ENCODE peak calls at places on chromosomes 13 and 19, in five cellular contexts. F is mammary epithelial cell, I is endothelial cell of umbilical vein, K is uterus, S is heart right ventricle. E is an unnamed sample.

GRCh38 chr13:77515785-77516184 is 19.7 kb upstream of the SCEL start:
- DNase-seq in F (no peak), I (no peak), K (no peak), S (no peak), E (no peak)

GRCh38 chr19:34504273-34504808 is 22.8 kb downstream of the WTIP start:
- DNase-seq in F (no peak), I (no peak), K (no peak), S (no peak), E (no peak)

GRCh38 chr19:43546581-43546980 is 13.6 kb downstream of the ZNF575 start:
- DNase-seq in F (no peak), I (no peak), K (no peak), S (no peak), E (no peak)

GRCh38 chr13:58032676-58033440 is 401.3 kb downstream of the PCDH17 start:
- DNase-seq in F (no peak), I (no peak), K (no peak), S (no peak), E (no peak)

GRCh38 chr19:10936661-10937084 is 8.1 kb downstream of the TIMM29 start:
- DNase-seq in F (peak; percentile 64), I (peak; percentile 86), K (no peak), S (no peak), E (peak; percentile 71)

GRCh38 chr19:1237754-1238372 is at the start of gene CBARP:
- DNase-seq in F (no peak), I (no peak), K (peak; percentile 58), S (no peak), E (no peak)

GRCh38 chr19:44800461-44800860 is 8.4 kb upstream of the BCAM start:
- DNase-seq in F (peak; percentile 63), I (peak; percentile 68), K (peak; percentile 86), S (peak; percentile 90), E (peak; percentile 33)

GRCh38 chr19:8826371-8826770 is 5.7 kb downstream of the ZNF558 start:
- DNase-seq in F (no peak), I (no peak), K (no peak), S (no peak), E (no peak)

GRCh38 chr13:23510979-23511735 is 59.1 kb upstream of the TNFRSF19 start:
- DNase-seq in F (peak; percentile 46), I (peak; percentile 18), K (no peak), S (no peak), E (no peak)

GRCh38 chr19:4052114-4052992 is 14.3 kb downstream of the ZBTB7A start:
- DNase-seq in F (peak; percentile 91), I (no peak), K (peak; percentile 47), S (peak; percentile 56), E (no peak)

GRCh38 chr13:77544365-77544764 is 8.9 kb downstream of the SCEL start:
- DNase-seq in F (no peak), I (peak; percentile 71), K (peak; percentile 51), S (peak; percentile 57), E (no peak)

GRCh38 chr13:105363747-105364177 is 1171.7 kb downstream of the EFNB2 start:
- DNase-seq in F (no peak), I (peak; percentile 37), K (no peak), S (no peak), E (no peak)

GRCh38 chr13:24217601-24218281 is 57.2 kb downstream of the SPATA13 start:
- DNase-seq in F (no peak), I (no peak), K (no peak), S (no peak), E (no peak)

GRCh38 chr13:106083620-106084350 is 451.7 kb downstream of the EFNB2 start:
- DNase-seq in F (peak; percentile 71), I (peak; percentile 86), K (no peak), S (no peak), E (no peak)

GRCh38 chr13:46035066-46035465 is 17.5 kb downstream of the ZC3H13 start:
- DNase-seq in F (no peak), I (no peak), K (no peak), S (no peak), E (no peak)

GRCh38 chr19:11944656-11945055 is 19.7 kb downstream of the ZNF700 start:
- DNase-seq in F (no peak), I (no peak), K (no peak), S (no peak), E (no peak)

GRCh38 chr13:19794552-19795143 is 11.9 kb upstream of the PSPC1 start:
- DNase-seq in F (peak; percentile 70), I (no peak), K (no peak), S (no peak), E (no peak)

GRCh38 chr19:42313096-42313839 is at the start of gene TMEM145:
- DNase-seq in F (peak; percentile 24), I (peak; percentile 19), K (no peak), S (no peak), E (no peak)

GRCh38 chr19:31541396-31541795 is 192.2 kb upstream of the TSHZ3 start:
- DNase-seq in F (no peak), I (no peak), K (no peak), S (no peak), E (no peak)

GRCh38 chr13:73598021-73598712 is 536.0 kb downstream of the KLF12 start:
- DNase-seq in F (peak; percentile 91), I (no peak), K (no peak), S (no peak), E (peak; percentile 32)

GRCh38 chr19:53991224-53992113 is at the start of gene CACNG6:
- DNase-seq in F (no peak), I (peak; percentile 56), K (no peak), S (no peak), E (no peak)

GRCh38 chr13:31556376-31556775 is 182.9 kb upstream of the RXFP2 start:
- DNase-seq in F (no peak), I (no peak), K (no peak), S (no peak), E (no peak)

GRCh38 chr13:113747291-113747833 is 11.7 kb upstream of the TMEM255B start:
- DNase-seq in F (no peak), I (no peak), K (no peak), S (no peak), E (no peak)

GRCh38 chr13:95298971-95299627 is 2.2 kb downstream of the ABCC4 start:
- DNase-seq in F (peak; percentile 74), I (no peak), K (no peak), S (no peak), E (peak; percentile 71)

GRCh38 chr13:98752111-98752941 is at the start of gene SLC15A1:
- DNase-seq in F (no peak), I (peak; percentile 4), K (no peak), S (no peak), E (no peak)

GRCh38 chr13:27964741-27965323 is 4.3 kb downstream of the CDX2 start:
- DNase-seq in F (no peak), I (no peak), K (no peak), S (no peak), E (no peak)
- H3K27me3 ChIP-seq in F (peaks cover 59% of the 10 kb centered on the region), I (peaks cover 98% of the 10 kb centered on the region), K (peaks cover 9% of the 10 kb centered on the region), S (peaks cover 98% of the 10 kb centered on the region), E (peaks cover 93% of the 10 kb centered on the region)

GRCh38 chr19:36837525-36837901 is 674 bp downstream of the ZNF790 start:
- DNase-seq in F (peak; percentile 1), I (no peak), K (no peak), S (no peak), E (no peak)

GRCh38 chr19:36833430-36833829 is 4.8 kb downstream of the ZNF790 start:
- DNase-seq in F (no peak), I (no peak), K (no peak), S (no peak), E (no peak)

GRCh38 chr19:36838784-36839324 is 667 bp upstream of the ZNF790 start:
- DNase-seq in F (no peak), I (no peak), K (no peak), S (no peak), E (no peak)

DNA sequence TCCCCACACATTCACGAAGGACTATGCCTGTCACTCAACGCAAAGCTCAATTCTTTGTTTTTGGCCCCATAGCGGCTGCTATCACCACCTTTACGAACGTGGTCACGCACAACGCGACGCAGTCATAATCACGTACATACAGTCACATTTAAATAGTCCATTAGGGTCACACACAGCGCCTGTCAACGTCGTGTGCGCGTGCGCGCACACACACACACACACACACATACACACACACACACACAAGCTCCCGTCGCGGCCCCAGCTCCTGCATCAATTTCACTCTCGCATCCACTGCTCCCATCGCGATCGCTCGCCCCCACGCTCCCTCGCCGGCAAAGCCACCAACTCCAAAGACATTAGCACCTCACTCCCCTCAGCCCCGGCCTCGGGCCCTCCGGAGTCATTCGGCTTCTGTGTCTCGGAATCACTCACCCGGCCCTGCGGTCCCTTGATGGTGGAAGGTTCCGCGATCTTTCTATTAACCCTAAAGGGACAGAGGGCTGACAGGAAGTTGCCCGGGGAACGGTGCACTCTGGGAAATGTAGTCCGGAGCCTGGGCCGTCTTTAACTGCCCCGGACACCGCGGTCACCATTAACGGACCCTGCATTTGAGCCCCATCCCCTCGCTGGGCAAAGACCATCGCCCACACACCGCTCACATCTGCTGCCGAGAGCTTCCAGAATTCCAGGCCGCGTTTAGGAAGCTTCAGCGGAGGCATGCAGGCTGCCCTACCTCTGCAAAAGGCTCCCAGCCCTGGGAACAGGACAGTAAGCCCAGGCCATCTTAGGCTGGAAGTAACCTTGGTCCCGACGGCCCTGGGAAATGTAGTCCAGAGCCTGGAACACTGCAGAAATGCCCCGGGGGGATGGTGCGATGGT is at the start of gene ZNF790:
- DNase-seq in F (peak; percentile 88), I (peak; percentile 91), K (peak; percentile 86), S (peak; percentile 85), E (peak; percentile 70)
- H3K9me3 ChIP-seq in F (peaks cover 13% of the 10 kb centered on the region), I (no peaks in the 10 kb centered on the region), K (no peaks in the 10 kb centered on the region), S (peaks cover 2% of the 10 kb centered on the region), E (peaks cover 26% of the 10 kb centered on the region)

GRCh38 chr19:2478324-2478755 is 2.4 kb downstream of the GADD45B start:
- DNase-seq in F (peak; percentile 75), I (peak; percentile 60), K (peak; percentile 66), S (peak; percentile 53), E (no peak)

GRCh38 chr19:2481466-2481865 is 5.5 kb downstream of the GADD45B start:
- DNase-seq in F (no peak), I (no peak), K (no peak), S (no peak), E (no peak)

GRCh38 chr19:2477732-2478191 is 1.8 kb downstream of the GADD45B start:
- DNase-seq in F (no peak), I (peak; percentile 48), K (peak; percentile 36), S (no peak), E (no peak)

GRCh38 chr19:2478756-2479555 is 3.0 kb downstream of the GADD45B start:
- DNase-seq in F (peak; percentile 69), I (peak; percentile 60), K (peak; percentile 79), S (peak; percentile 84), E (no peak)

DNA sequence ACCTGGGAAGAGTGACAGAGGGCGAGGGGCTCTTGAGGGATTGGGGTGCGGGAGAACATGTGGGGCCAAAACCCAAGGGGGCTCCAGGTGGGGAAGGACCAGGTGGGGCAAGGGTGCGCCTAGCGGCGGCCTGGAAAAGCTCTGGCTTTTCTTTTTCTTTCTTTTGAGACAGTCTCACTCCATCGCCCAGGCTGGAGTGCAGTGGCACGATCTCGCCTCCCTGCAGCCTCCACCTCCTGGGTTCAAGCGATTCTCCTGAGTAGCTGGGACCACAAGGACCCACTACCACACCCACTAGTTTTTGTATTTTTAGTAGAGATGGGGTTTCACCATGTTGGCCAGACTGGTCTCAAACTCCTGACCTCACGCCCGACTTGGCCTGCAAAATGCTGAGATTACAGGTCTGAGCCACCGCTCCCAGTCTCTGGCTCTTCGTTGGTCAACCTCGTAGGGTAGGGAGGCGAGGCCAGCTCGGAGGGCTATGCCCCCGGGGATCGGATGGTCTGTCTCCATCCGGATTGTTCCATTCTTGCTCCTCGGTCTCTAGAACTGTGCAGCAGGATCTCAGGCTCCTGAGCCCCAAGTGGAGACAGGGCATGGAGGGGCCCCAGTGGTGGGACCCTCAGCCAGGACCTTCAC is 3.7 kb downstream of the GADD45B start:
- DNase-seq in F (no peak), I (no peak), K (no peak), S (no peak), E (no peak)
- H3K27ac ChIP-seq in F (no peak overlapping the region), I (no peak overlapping the region), K (peak overlapping the region; percentile 84), S (no peak overlapping the region), E (no peak overlapping the region)

GRCh38 chr13:22121340-22121739 is 450.5 kb downstream of the FGF9 start:
- DNase-seq in F (no peak), I (no peak), K (no peak), S (no peak), E (no peak)
- H3K27me3 ChIP-seq in F (no peaks in the 10 kb centered on the region), I (no peaks in the 10 kb centered on the region), K (no peaks in the 10 kb centered on the region), S (no peaks in the 10 kb centered on the region), E (no peaks in the 10 kb centered on the region)